ENCODE peak calls at places on chromosome 7, in five cellular contexts. P, R, T, X and L are unnamed samples.

GRCh38 chr7:22842383-22842903 is 19.8 kb upstream of the TOMM7 start:
- DNase-seq in R (no peak), P (no peak), X (no peak), T (no peak), L (no peak)

GRCh38 chr7:149680316-149681025 is 92.9 kb downstream of the ZNF467 start:
- DNase-seq in R (no peak), T (no peak), X (no peak), P (no peak), L (peak)

GRCh38 chr7:132383962-132384361 is 192.3 kb downstream of the PLXNA4 start:
- DNase-seq in X (no peak), R (no peak), P (no peak), T (no peak), L (no peak)

GRCh38 chr7:69078997-69079769 is 519.1 kb upstream of the AUTS2 start:
- DNase-seq in P (no peak), T (no peak), X (no peak), R (no peak), L (no peak)

GRCh38 chr7:135508853-135509588 is 881 bp downstream of the CNOT4 start:
- DNase-seq in P (no peak), R (peak), X (no peak), T (no peak), L (no peak)

GRCh38 chr7:113199841-113200240 is 81.5 kb upstream of the SMIM30 start:
- DNase-seq in P (no peak), R (peak), X (no peak), T (no peak), L (peak)

GRCh38 chr7:83819911-83820310 is 171.0 kb upstream of the SEMA3E start:
- DNase-seq in X (no peak), T (no peak), P (no peak), R (no peak), L (no peak)

GRCh38 chr7:21805793-21806192 is 139.9 kb downstream of the CDCA7L start:
- DNase-seq in R (no peak), X (no peak), T (no peak), P (no peak), L (no peak)

GRCh38 chr7:81236560-81236959 is 317.7 kb upstream of the SEMA3C start:
- DNase-seq in T (no peak), R (no peak), P (no peak), X (no peak), L (no peak)

GRCh38 chr7:138892808-138893207 is 88.4 kb downstream of the KIAA1549 start:
- DNase-seq in T (no peak), X (no peak), P (no peak), R (no peak), L (no peak)

GRCh38 chr7:39536926-39537325 is 29.3 kb upstream of the YAE1 start:
- DNase-seq in P (no peak), T (no peak), R (no peak), X (no peak), L (peak)

GRCh38 chr7:66145404-66145843 is 30.8 kb downstream of the CRCP start:
- DNase-seq in X (no peak), P (no peak), T (no peak), R (no peak), L (no peak)

GRCh38 chr7:1667566-1668485 is 2.3 kb upstream of the ELFN1 start:
- DNase-seq in T (no peak), R (no peak), X (peak), P (no peak), L (no peak)

GRCh38 chr7:123242467-123243097 is 42.8 kb upstream of the SLC13A1 start:
- DNase-seq in P (no peak), R (no peak), T (no peak), X (no peak), L (no peak)

GRCh38 chr7:156753630-156754029 is 113.1 kb downstream of the RNF32 start:
- DNase-seq in T (no peak), R (no peak), X (peak), P (no peak), L (no peak)

GRCh38 chr7:38307640-38308039 is 34.2 kb upstream of the TARP start:
- DNase-seq in T (no peak), P (no peak), X (no peak), R (no peak), L (no peak)

GRCh38 chr7:124856299-124856888 is 73.2 kb downstream of the POT1 start:
- DNase-seq in X (peak), R (peak), P (no peak), T (no peak), L (peak)

GRCh38 chr7:52719677-52720076 is 315.8 kb upstream of the POM121L12 start:
- DNase-seq in X (no peak), T (no peak), R (no peak), P (no peak), L (no peak)

GRCh38 chr7:150620061-150620460 is 12.1 kb downstream of the GIMAP6 start:
- DNase-seq in T (no peak), P (no peak), X (no peak), R (no peak), L (no peak)

GRCh38 chr7:52018680-52019054 is 702.1 kb upstream of the COBL start:
- DNase-seq in R (no peak), T (no peak), P (no peak), X (no peak), L (no peak)